ENCODE peak calls at places on chromosomes 2 and 18, in four cellular contexts. One of them, this sample, is unnamed.

GRCh38 chr18:77392323-77392722 is 142.7 kb downstream of the GALR1 start:
- DNase-seq in HepG2: no peak
- DNase-seq in K562: no peak
- DNase-seq in GM12878: no peak
- DNase-seq in this sample: no peak

GRCh38 chr2:170509460-170510193 is 205.5 kb upstream of the SP5 start:
- DNase-seq in HepG2: no peak
- DNase-seq in K562: no peak
- DNase-seq in GM12878: peak
- DNase-seq in this sample: no peak

GRCh38 chr2:28626891-28627421 is 124.7 kb upstream of the PPP1CB start:
- DNase-seq in HepG2: no peak
- DNase-seq in K562: no peak
- DNase-seq in GM12878: no peak
- DNase-seq in this sample: no peak

GRCh38 chr2:24228470-24228869 is 53.6 kb downstream of the FAM228A start:
- DNase-seq in HepG2: peak
- DNase-seq in K562: no peak
- DNase-seq in GM12878: no peak
- DNase-seq in this sample: no peak

GRCh38 chr2:113694438-113694837 is 62.0 kb downstream of the SLC35F5 start:
- DNase-seq in HepG2: no peak
- DNase-seq in K562: no peak
- DNase-seq in GM12878: no peak
- DNase-seq in this sample: no peak

GRCh38 chr2:449246-450067 is 161.6 kb upstream of the ALKAL2 start:
- DNase-seq in HepG2: no peak
- DNase-seq in K562: no peak
- DNase-seq in GM12878: no peak
- DNase-seq in this sample: no peak

GRCh38 chr2:166314022-166314759 is 61.6 kb downstream of the SCN9A start:
- DNase-seq in HepG2: peak
- DNase-seq in K562: no peak
- DNase-seq in GM12878: no peak
- DNase-seq in this sample: no peak

GRCh38 chr2:176818653-176819052 is 393.9 kb upstream of the HNRNPA3 start:
- DNase-seq in HepG2: no peak
- DNase-seq in K562: no peak
- DNase-seq in GM12878: no peak
- DNase-seq in this sample: no peak

GRCh38 chr2:186827426-186827825 is 21.5 kb downstream of the ZSWIM2 start:
- DNase-seq in HepG2: no peak
- DNase-seq in K562: no peak
- DNase-seq in GM12878: no peak
- DNase-seq in this sample: no peak
- TF ChIP-seq NR2C2 in HepG2: no peak
- TF ChIP-seq NR2C2 in K562: no peak
- TF ChIP-seq NR2C2 in GM12878: no peak
- TF ChIP-seq NR2C2 in this sample: no peak

GRCh38 chr2:43215673-43216255 is 10.6 kb downstream of the ZFP36L2 start:
- DNase-seq in HepG2: no peak
- DNase-seq in K562: no peak
- DNase-seq in GM12878: no peak
- DNase-seq in this sample: no peak
- TF ChIP-seq CBFB in HepG2: no peak
- TF ChIP-seq CBFB in K562: no peak
- TF ChIP-seq CBFB in GM12878: no peak
- TF ChIP-seq CBFB in this sample: no peak

GRCh38 chr2:69298261-69298660 is 88.8 kb downstream of the GFPT1 start:
- DNase-seq in HepG2: peak
- DNase-seq in K562: no peak
- DNase-seq in GM12878: no peak
- DNase-seq in this sample: no peak
- TF ChIP-seq USF2 in HepG2: no peak
- TF ChIP-seq USF2 in K562: no peak
- TF ChIP-seq USF2 in GM12878: no peak
- TF ChIP-seq USF2 in this sample: no peak

DNA sequence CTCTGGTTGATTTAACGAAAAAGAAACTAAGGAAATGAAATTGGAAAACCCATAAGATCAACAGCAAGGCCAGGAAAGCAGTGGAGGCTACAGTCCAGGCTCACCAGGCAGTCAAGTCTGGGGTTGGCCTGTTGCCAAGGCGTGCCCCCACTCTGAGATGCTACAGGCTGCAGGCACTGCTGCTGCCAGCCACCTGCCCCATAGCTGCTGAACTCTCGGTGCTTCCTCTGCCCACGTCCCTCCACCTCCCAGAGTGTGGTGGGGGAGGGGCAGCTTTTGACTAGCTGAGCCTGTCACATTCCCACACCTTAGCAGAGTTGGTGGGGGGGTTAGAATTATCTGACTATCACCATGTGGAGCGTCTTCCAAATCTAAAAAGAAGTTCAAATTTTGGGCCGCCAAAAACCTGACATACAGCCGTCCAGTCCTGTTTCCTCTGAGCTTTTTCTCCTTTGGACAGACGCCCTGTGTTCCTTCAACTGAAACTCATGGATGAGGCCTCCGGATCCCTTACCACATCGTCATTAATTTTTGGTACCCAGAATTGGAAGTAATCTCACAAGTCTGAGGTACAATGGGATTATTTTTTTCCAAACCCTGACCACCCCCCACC is 3.9 kb upstream of the SH3RF3 start:
- DNase-seq in HepG2: no peak
- DNase-seq in K562: no peak
- DNase-seq in GM12878: no peak
- DNase-seq in this sample: peak
- TF ChIP-seq NR2C2 in HepG2: no peak
- TF ChIP-seq NR2C2 in K562: no peak
- TF ChIP-seq NR2C2 in GM12878: no peak
- TF ChIP-seq NR2C2 in this sample: no peak

GRCh38 chr2:66869076-66869475 is 434.2 kb downstream of the MEIS1 start:
- DNase-seq in HepG2: no peak
- DNase-seq in K562: no peak
- DNase-seq in GM12878: no peak
- DNase-seq in this sample: no peak
- TF ChIP-seq CBFB in HepG2: no peak
- TF ChIP-seq CBFB in K562: no peak
- TF ChIP-seq CBFB in GM12878: no peak
- TF ChIP-seq CBFB in this sample: no peak

GRCh38 chr18:66571845-66572244 is 32.0 kb downstream of the CDH19 start:
- DNase-seq in HepG2: no peak
- DNase-seq in K562: no peak
- DNase-seq in GM12878: no peak
- DNase-seq in this sample: no peak
- TF ChIP-seq USF2 in HepG2: no peak
- TF ChIP-seq USF2 in K562: no peak
- TF ChIP-seq USF2 in GM12878: no peak
- TF ChIP-seq USF2 in this sample: no peak

DNA sequence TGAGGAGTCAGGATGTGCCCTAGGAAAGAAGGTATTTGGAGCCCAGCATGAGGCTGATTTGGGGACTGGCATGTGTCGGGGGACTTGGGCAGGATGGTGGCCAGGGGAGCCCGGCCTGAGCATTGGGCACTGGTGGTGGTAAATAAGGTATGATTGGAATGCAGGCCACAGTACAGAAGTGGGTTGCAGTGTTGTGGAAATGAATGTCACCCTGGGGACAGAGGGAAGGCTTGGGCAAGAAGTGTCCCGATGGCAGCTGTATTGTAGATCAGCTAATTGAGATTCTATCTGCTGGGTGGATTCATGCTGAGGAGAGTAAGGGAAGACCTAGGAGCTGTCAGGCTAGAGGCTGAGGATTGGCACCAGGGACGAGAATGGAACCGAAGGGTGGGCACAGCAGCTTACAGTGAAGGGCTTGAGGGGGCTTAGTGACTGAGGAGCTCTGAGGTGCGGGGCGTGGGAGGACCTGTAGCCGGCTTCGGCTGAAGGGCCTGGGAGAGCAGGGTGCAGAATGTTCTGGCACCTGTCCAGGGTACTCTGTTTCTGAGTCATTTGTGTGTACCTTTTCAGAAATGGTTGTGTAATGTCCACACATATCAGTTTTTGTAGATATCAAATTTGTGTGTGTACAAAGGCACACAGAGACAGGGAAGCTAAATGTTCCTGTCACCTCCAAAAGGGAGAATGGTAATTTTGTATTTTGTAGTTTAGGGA is 170.2 kb downstream of the PRKCE start:
- DNase-seq in HepG2: peak
- DNase-seq in K562: no peak
- DNase-seq in GM12878: no peak
- DNase-seq in this sample: no peak
- TF ChIP-seq NR2C2 in HepG2: no peak
- TF ChIP-seq NR2C2 in K562: no peak
- TF ChIP-seq NR2C2 in GM12878: no peak
- TF ChIP-seq NR2C2 in this sample: no peak

DNA sequence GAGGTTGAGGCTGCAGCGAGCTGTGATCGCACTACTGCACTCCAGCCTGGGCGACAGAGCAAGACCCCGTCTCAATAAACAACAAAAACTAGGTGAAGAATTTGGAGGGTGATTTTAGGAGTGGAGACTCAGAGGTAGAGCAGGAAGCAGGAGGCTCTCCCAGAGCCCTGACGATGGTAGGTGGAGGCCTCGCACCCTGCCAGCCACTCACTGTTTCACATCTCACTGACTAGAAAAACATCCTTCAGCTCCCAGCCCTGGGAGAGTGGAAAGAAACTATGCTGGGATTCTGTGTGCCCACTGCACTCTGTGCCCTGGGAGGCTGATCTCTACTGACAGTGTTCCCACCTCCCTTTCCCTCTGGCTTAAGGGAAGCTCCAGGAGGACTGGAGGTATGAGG is 9.8 kb downstream of the CIB4 start:
- DNase-seq in HepG2: no peak
- DNase-seq in K562: no peak
- DNase-seq in GM12878: no peak
- DNase-seq in this sample: no peak
- TF ChIP-seq CBFB in HepG2: no peak
- TF ChIP-seq CBFB in K562: no peak
- TF ChIP-seq CBFB in GM12878: no peak
- TF ChIP-seq CBFB in this sample: no peak

This sample was measured in WTC11.